ENCODE peak calls at places on chromosomes 5 and 9, in eight cellular contexts. Q is MCF 10A, R is left ventricle myocardium inferior, C is posterior cingulate gyrus, V is MM.1S, Y is T-cell, H is T-helper 9 cell, O is heart right ventricle. I is an unnamed sample.

GRCh38 chr5:53913941-53914340 is 353.5 kb downstream of the NDUFS4 start:
- DNase-seq in C (no peak), O (no peak), R (no peak), Y (no peak), V (no peak), H (no peak), Q (no peak), I (no peak)

GRCh38 chr9:112753725-112754124 is 3.2 kb downstream of the SNX30 start:
- DNase-seq in O (no peak), C (no peak), Q (peak; percentile 67), V (no peak), H (no peak), Y (no peak), R (no peak), I (no peak)

GRCh38 chr5:31626156-31626555 is 12.8 kb upstream of the PDZD2 start:
- DNase-seq in R (peak; percentile 56), V (no peak), H (no peak), Y (no peak), Q (peak; percentile 80), C (no peak), O (peak; percentile 69), I (no peak)

GRCh38 chr9:89952401-89952800 is 347.6 kb downstream of the GADD45G start:
- DNase-seq in Q (no peak), R (no peak), Y (no peak), O (no peak), H (no peak), C (no peak), V (no peak), I (no peak)

GRCh38 chr5:34497031-34497808 is 158.9 kb upstream of the RAI14 start:
- DNase-seq in R (peak; percentile 75), V (no peak), Q (no peak), Y (no peak), O (peak; percentile 70), C (no peak), H (no peak), I (no peak)

GRCh38 chr9:129202613-129203555 is 24.8 kb upstream of the IER5L start:
- DNase-seq in V (peak; percentile 79), O (peak; percentile 89), Y (peak; percentile 92), Q (peak; percentile 73), C (peak; percentile 91), H (peak; percentile 93), R (peak; percentile 88), I (peak; percentile 84)

GRCh38 chr9:136972743-136973142 is 4.6 kb upstream of the PTGDS start:
- DNase-seq in R (no peak), Y (no peak), O (no peak), V (no peak), C (no peak), H (no peak), Q (no peak), I (no peak)

GRCh38 chr9:127558581-127559246 is 53.4 kb upstream of the STXBP1 start:
- DNase-seq in Y (no peak), H (no peak), V (no peak), Q (no peak), C (no peak), O (no peak), R (no peak), I (no peak)

GRCh38 chr9:92173318-92173717 is 58.1 kb upstream of the SPTLC1 start:
- DNase-seq in H (no peak), O (no peak), C (no peak), Q (no peak), V (no peak), Y (no peak), R (no peak), I (no peak)

GRCh38 chr5:54438601-54439399 is 16.7 kb upstream of the HSPB3 start:
- DNase-seq in C (no peak), R (no peak), O (no peak), V (no peak), Q (no peak), H (no peak), Y (no peak), I (peak; percentile 9)

GRCh38 chr5:134029156-134029555 is 24.4 kb upstream of the VDAC1 start:
- DNase-seq in V (no peak), Y (no peak), O (no peak), Q (peak; percentile 92), C (no peak), R (no peak), H (no peak), I (no peak)

GRCh38 chr5:173745123-173745522 is 128.7 kb upstream of the BOD1 start:
- DNase-seq in V (peak; percentile 98), O (no peak), Q (no peak), Y (no peak), R (no peak), C (no peak), H (no peak), I (peak; percentile 87)

GRCh38 chr9:116191757-116192415 is 38.3 kb downstream of the PAPPA start:
- DNase-seq in R (no peak), Q (no peak), O (no peak), Y (no peak), C (no peak), H (no peak), V (no peak), I (no peak)

GRCh38 chr5:30368064-30368463 is 825.4 kb upstream of the CDH6 start:
- DNase-seq in O (no peak), V (no peak), Y (no peak), Q (no peak), H (no peak), C (no peak), R (no peak), I (no peak)

GRCh38 chr9:83701769-83702168 is 6.0 kb downstream of the UBQLN1 start:
- DNase-seq in H (no peak), V (no peak), C (no peak), Q (peak; percentile 78), R (no peak), O (no peak), Y (no peak), I (no peak)

GRCh38 chr9:83062011-83062652 is 810 bp downstream of the RASEF start:
- DNase-seq in O (no peak), H (no peak), R (peak; percentile 15), Y (no peak), Q (peak; percentile 68), V (no peak), C (no peak), I (peak; percentile 90)

GRCh38 chr9:112925058-112925641 is 34.5 kb upstream of the SLC46A2 start:
- DNase-seq in H (no peak), Y (no peak), R (no peak), O (no peak), Q (peak; percentile 63), V (peak; percentile 10), C (no peak), I (peak; percentile 65)

GRCh38 chr5:153099328-153099727 is 391.1 kb upstream of the GRIA1 start:
- DNase-seq in H (no peak), Q (peak; percentile 7), O (no peak), C (no peak), R (no peak), V (no peak), Y (no peak), I (peak; percentile 86)

GRCh38 chr9:100674419-100675122 is 96.7 kb downstream of the CAVIN4 start:
- DNase-seq in Q (peak; percentile 27), H (no peak), R (no peak), O (no peak), C (peak; percentile 18), V (peak; percentile 15), Y (no peak), I (no peak)

GRCh38 chr5:139108056-139108811 is 89.9 kb downstream of the SIL1 start:
- DNase-seq in R (no peak), Y (no peak), H (no peak), Q (no peak), C (no peak), O (no peak), V (no peak), I (peak; percentile 81)

GRCh38 chr5:7927466-7928375 is 58.8 kb downstream of the MTRR start:
- DNase-seq in O (peak; percentile 17), C (peak; percentile 59), Q (peak; percentile 65), R (no peak), H (peak; percentile 8), V (peak; percentile 44), Y (no peak), I (peak; percentile 80)

GRCh38 chr9:87562062-87562461 is 64.4 kb downstream of the DAPK1 start:
- DNase-seq in R (no peak), Y (no peak), V (no peak), Q (no peak), O (no peak), C (no peak), H (no peak), I (no peak)

GRCh38 chr5:1726956-1727355 is 72.7 kb downstream of the MRPL36 start:
- DNase-seq in H (no peak), V (no peak), R (no peak), O (no peak), C (no peak), Q (no peak), Y (no peak), I (no peak)

GRCh38 chr5:150350524-150351344 is 6.8 kb upstream of the TCOF1 start:
- DNase-seq in C (peak; percentile 71), R (peak; percentile 63), O (peak; percentile 69), H (peak; percentile 14), V (peak; percentile 86), Q (peak; percentile 91), Y (peak; percentile 20), I (peak; percentile 87)

GRCh38 chr9:104866186-104866585 is 61.8 kb downstream of the ABCA1 start:
- DNase-seq in Q (peak; percentile 58), Y (no peak), C (no peak), H (no peak), R (no peak), O (no peak), V (no peak), I (no peak)

GRCh38 chr5:77211013-77211690 is 672 bp downstream of the PDE8B start:
- DNase-seq in V (no peak), Q (no peak), H (no peak), Y (no peak), C (no peak), O (no peak), R (no peak), I (peak; percentile 47)

GRCh38 chr9:93601666-93602065 is 25.3 kb downstream of the PHF2 start:
- DNase-seq in Y (no peak), H (no peak), C (no peak), V (no peak), O (no peak), R (no peak), Q (no peak), I (no peak)

I was measured in DMS53.